ENCODE peak calls at places on chromosomes 3 and 15, in eight cellular contexts. F is left ventricle myocardium inferior, P is breast epithelium, M is mammary epithelial cell, I is fibroblast of mammary gland, E is cardiac muscle cell, T is SK-N-SH, V is neural progenitor cell. J is an unnamed sample.

GRCh38 chr15:39582286-39582976 is 1.6 kb downstream of the THBS1 start:
- DNase-seq in F (no peak), I (peak; percentile 60), T (no peak), V (no peak), E (peak; percentile 73), P (no peak), M (peak; percentile 74), J (peak; percentile 35)

GRCh38 chr15:74615313-74616019 is at the start of gene CLK3:
- DNase-seq in P (peak; percentile 95), T (peak; percentile 99), E (peak; percentile 96), M (peak; percentile 95), I (peak; percentile 85), V (peak; percentile 99), F (peak; percentile 97), J (peak; percentile 95)

GRCh38 chr3:143163562-143163961 is 44.0 kb downstream of the CHST2 start:
- DNase-seq in V (no peak), I (no peak), P (no peak), T (peak; percentile 26), M (no peak), F (no peak), E (no peak), J (no peak)

GRCh38 chr3:25557641-25558040 is 107.1 kb downstream of the TOP2B start:
- DNase-seq in F (no peak), I (no peak), E (peak; percentile 27), P (no peak), M (no peak), V (no peak), T (no peak), J (no peak)

GRCh38 chr3:126125781-126126251 is 41.9 kb upstream of the SLC41A3 start:
- DNase-seq in P (no peak), T (no peak), M (no peak), F (peak; percentile 1), V (no peak), I (no peak), E (no peak), J (no peak)

GRCh38 chr15:45549831-45550230 is 27.3 kb upstream of the SLC30A4 start:
- DNase-seq in I (peak; percentile 76), F (no peak), T (no peak), E (no peak), V (no peak), M (peak; percentile 56), P (no peak), J (peak; percentile 8)

GRCh38 chr3:41710646-41711388 is 251.1 kb downstream of the ULK4 start:
- DNase-seq in I (peak; percentile 83), V (peak; percentile 25), P (no peak), F (no peak), E (peak; percentile 70), T (no peak), M (peak; percentile 33), J (peak; percentile 11)

GRCh38 chr15:46442901-46443590 is 808.2 kb downstream of the SQOR start:
- DNase-seq in P (no peak), E (peak; percentile 18), T (no peak), V (no peak), M (no peak), I (peak; percentile 15), F (no peak), J (no peak)

GRCh38 chr3:134462236-134463059 is 23.3 kb downstream of the ANAPC13 start:
- DNase-seq in V (peak; percentile 24), P (no peak), E (peak; percentile 64), F (no peak), M (no peak), T (no peak), I (peak; percentile 78), J (no peak)

GRCh38 chr15:62145015-62145735 is 19.9 kb downstream of the C2CD4B start:
- DNase-seq in T (no peak), P (no peak), V (no peak), I (no peak), F (no peak), M (peak; percentile 35), E (no peak), J (peak; percentile 50)

GRCh38 chr3:194631696-194632095 is 1.5 kb downstream of the TMEM44 start:
- DNase-seq in T (no peak), M (no peak), F (no peak), V (no peak), I (no peak), E (no peak), P (no peak), J (no peak)

GRCh38 chr3:10672422-10672821 is 143.6 kb upstream of the SLC6A11 start:
- DNase-seq in P (no peak), T (no peak), F (peak; percentile 23), M (no peak), V (no peak), E (no peak), I (no peak), J (no peak)

GRCh38 chr3:170802164-170803151 is 67.5 kb downstream of the RPL22L1 start:
- DNase-seq in V (no peak), F (no peak), M (peak; percentile 65), P (no peak), E (peak; percentile 94), I (peak; percentile 100), T (no peak), J (peak; percentile 61)

GRCh38 chr3:190810957-190811356 is 51.5 kb downstream of the GMNC start:
- DNase-seq in M (peak; percentile 56), E (no peak), F (no peak), I (no peak), T (no peak), V (no peak), P (no peak), J (peak; percentile 85)

GRCh38 chr3:117285721-117286120 is 576.1 kb downstream of the TUSC7 start:
- DNase-seq in F (no peak), P (no peak), E (no peak), V (no peak), M (no peak), I (no peak), T (no peak), J (no peak)

GRCh38 chr15:33730815-33731214 is 237.5 kb upstream of the CHRM5 start:
- DNase-seq in E (no peak), I (no peak), F (no peak), V (no peak), P (no peak), T (no peak), M (no peak), J (no peak)

DNA sequence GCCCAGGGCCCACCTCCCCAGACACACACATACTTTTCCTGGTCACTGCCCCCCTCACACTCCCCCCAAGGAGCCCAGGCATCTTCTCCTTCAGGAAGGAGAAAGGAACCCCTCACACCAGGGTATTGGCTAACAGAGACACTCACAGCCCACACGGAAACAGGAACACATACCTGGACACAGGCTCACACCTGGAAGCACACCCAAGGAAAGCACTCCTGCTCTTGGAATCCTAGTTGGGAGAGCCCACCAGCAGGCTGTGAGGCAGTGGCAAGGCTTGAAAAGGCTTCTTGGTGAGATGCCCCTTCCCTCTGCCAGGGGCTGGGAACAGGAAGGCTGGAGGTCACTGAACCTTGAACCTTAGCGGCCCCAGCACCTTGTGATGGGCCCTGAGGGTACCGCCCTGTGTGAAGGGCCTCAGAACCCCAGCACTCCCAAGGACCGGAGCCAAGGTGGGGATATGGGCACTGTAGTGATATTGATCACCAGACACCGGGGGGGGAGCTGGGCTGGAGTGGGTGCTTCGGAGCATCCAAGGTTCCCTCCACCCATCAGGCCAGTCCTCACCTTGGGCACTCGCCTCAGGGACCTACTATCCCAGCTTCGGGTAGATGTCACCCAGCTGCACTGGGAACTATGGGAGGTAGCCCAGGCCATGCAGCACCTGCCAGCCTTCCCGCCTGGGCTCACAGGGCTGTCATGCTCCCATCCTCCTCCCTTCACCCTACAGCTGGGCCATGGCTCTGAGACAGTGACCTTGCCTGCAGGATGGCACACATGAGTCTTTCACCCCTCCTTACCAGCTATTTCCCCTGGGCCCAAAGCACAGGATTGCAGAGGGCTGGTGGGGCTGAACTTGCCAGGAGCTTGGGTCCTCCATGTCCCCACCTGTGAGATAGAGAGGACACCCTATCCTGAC is 16.4 kb downstream of the MYL3 start:
- DNase-seq in I (no peak), E (no peak), V (no peak), T (no peak), P (no peak), M (no peak), F (no peak), J (no peak)
- H3K4me3 ChIP-seq in I (no peak overlapping the region), E (no peak overlapping the region), V (no peak overlapping the region), T (peak overlapping the region; percentile 49), P (peak overlapping the region; percentile 62), M (no peak overlapping the region), F (peak overlapping the region; percentile 61), J (no peak overlapping the region)

GRCh38 chr3:48338635-48339034 is 5.2 kb upstream of the SPINK8 start:
- DNase-seq in I (no peak), V (no peak), T (no peak), M (no peak), E (no peak), P (no peak), F (no peak), J (no peak)

GRCh38 chr3:48334605-48335004 is 1.1 kb upstream of the SPINK8 start:
- DNase-seq in M (no peak), E (no peak), V (no peak), P (no peak), F (no peak), I (no peak), T (no peak), J (no peak)
- TF ChIP-seq CTCF in M (no peak), E (no peak), V (no peak), P (no peak), F (no peak), I (no peak), T (no peak), J (no peak)

DNA sequence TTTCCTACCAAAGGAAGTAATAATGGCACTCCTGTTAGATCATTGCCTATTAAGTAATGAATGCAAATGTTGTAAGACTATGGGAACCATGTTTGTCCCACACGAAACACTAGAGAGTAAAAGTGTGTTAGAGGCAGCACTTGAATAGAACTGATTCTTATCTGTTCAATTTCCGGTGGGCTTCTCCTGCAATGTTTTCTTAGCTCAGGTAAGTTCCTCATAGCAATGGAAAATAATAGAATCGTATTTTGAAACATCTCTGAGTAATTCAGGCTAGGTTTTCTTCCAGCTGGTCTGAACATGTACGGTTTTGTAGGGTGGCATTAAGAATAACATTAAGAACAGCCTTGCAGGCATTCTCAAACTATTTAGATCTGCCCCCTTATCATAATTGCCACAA is 145.2 kb upstream of the LIPC start:
- DNase-seq in I (no peak), T (no peak), E (no peak), V (no peak), M (peak; percentile 72), F (no peak), P (no peak), J (peak; percentile 84)
- H3K4me3 ChIP-seq in I (no peak overlapping the region), T (no peak overlapping the region), E (no peak overlapping the region), V (no peak overlapping the region), M (no peak overlapping the region), F (no peak overlapping the region), P (no peak overlapping the region), J (no peak overlapping the region)

GRCh38 chr3:49701388-49702077 is 12.2 kb downstream of the RNF123 start:
- DNase-seq in P (no peak), E (no peak), F (no peak), I (no peak), M (no peak), V (peak; percentile 75), T (peak; percentile 71), J (peak; percentile 21)

GRCh38 chr3:49703956-49704355 is 14.6 kb downstream of the RNF123 start:
- DNase-seq in E (no peak), F (no peak), P (no peak), T (no peak), V (no peak), M (no peak), I (no peak), J (no peak)

GRCh38 chr3:49702672-49703071 is 13.3 kb downstream of the RNF123 start:
- DNase-seq in F (no peak), E (no peak), T (no peak), M (no peak), V (no peak), I (no peak), P (no peak), J (no peak)

GRCh38 chr3:49704629-49705028 is 14.9 kb downstream of the AMIGO3 start:
- DNase-seq in P (no peak), M (no peak), T (no peak), I (no peak), E (no peak), V (no peak), F (no peak), J (no peak)

GRCh38 chr3:49703443-49703927 is 14.1 kb downstream of the RNF123 start:
- DNase-seq in I (peak; percentile 64), T (peak; percentile 92), F (peak; percentile 40), V (peak; percentile 75), P (peak; percentile 64), M (peak; percentile 49), E (peak; percentile 72), J (peak; percentile 73)
- TF ChIP-seq CTCF in I (peak; percentile 82), T (peak; percentile 70), F (peak; percentile 84), V (peak; percentile 73), P (peak; percentile 67), M (peak; percentile 94), E (peak; percentile 87), J (peak; percentile 91)